ENCODE peak calls at places on chromosomes 4 and X, in five cellular contexts. T is dorsolateral prefrontal cortex, R is DMS153, Q is NCI-H1105, M is neural crest cell. K is an unnamed sample.
A peak's percentile ranks its signal among the peaks of the same experiment; 100 is the strongest.

GRCh38 chrX:56600141-56600540 is 36.7 kb downstream of the UBQLN2 start:
- DNase-seq in T (no peak), R (no peak), Q (no peak), M (no peak), K (no peak)

GRCh38 chr4:153940916-153941315 is 152.0 kb upstream of the SFRP2 start:
- DNase-seq in T (no peak), R (no peak), Q (no peak), M (no peak), K (no peak)

GRCh38 chrX:134251241-134251640 is 14.3 kb downstream of the CCDC160 start:
- DNase-seq in T (no peak), R (no peak), Q (no peak), M (no peak), K (no peak)

GRCh38 chrX:107716816-107717700 is 58.5 kb downstream of the TSC22D3 start:
- DNase-seq in T (peak; percentile 84), R (no peak), Q (no peak), M (peak; percentile 12), K (peak; percentile 42)

GRCh38 chrX:10833299-10834169 is 213.1 kb upstream of the MID1 start:
- DNase-seq in T (no peak), R (peak; percentile 38), Q (no peak), M (peak; percentile 2), K (peak; percentile 32)

GRCh38 chr4:47561331-47561730 is 76.3 kb downstream of the ATP10D start:
- DNase-seq in T (no peak), R (no peak), Q (no peak), M (no peak), K (no peak)

GRCh38 chrX:13983734-13984133 is 46.0 kb downstream of the GEMIN8 start:
- DNase-seq in T (no peak), R (no peak), Q (no peak), M (no peak), K (no peak)

GRCh38 chr4:79823148-79823763 is 249.8 kb downstream of the ANTXR2 start:
- DNase-seq in T (no peak), R (no peak), Q (no peak), M (no peak), K (no peak)

GRCh38 chrX:39869846-39870601 is 227.7 kb downstream of the BCOR start:
- DNase-seq in T (no peak), R (no peak), Q (no peak), M (no peak), K (no peak)

GRCh38 chr4:104591505-104591904 is 96.8 kb upstream of the CXXC4 start:
- DNase-seq in T (no peak), R (peak; percentile 98), Q (peak; percentile 79), M (peak; percentile 19), K (peak; percentile 39)

GRCh38 chr4:111671756-111672155 is 473.5 kb upstream of the FAM241A start:
- DNase-seq in T (no peak), R (no peak), Q (no peak), M (no peak), K (no peak)

GRCh38 chrX:154596290-154596929 is 11.5 kb downstream of the CTAG1A start:
- DNase-seq in T (no peak), R (no peak), Q (no peak), M (no peak), K (peak; percentile 10)